ENCODE peak calls at places on chromosomes 1 and 21, in six cellular contexts. G is GF-D8; J is CD8-positive, alpha-beta memory T cell; F is heart left ventricle; R is GM12865; W is esophagus muscularis mucosa. C is an unnamed sample.

GRCh38 chr1:40630488-40631223 is 34.8 kb downstream of the RIMS3 start:
- DNase-seq in F (no peak), W (no peak), G (no peak), J (no peak), R (peak), C (peak)

GRCh38 chr1:109783436-109783835 is 19.7 kb upstream of the EPS8L3 start:
- DNase-seq in R (no peak), J (no peak), F (no peak), W (no peak), G (no peak), C (no peak)

GRCh38 chr1:177341773-177342172 is 171.0 kb downstream of the BRINP2 start:
- DNase-seq in G (no peak), F (no peak), J (no peak), R (no peak), W (peak), C (no peak)

GRCh38 chr1:9317591-9318331 is 25.1 kb downstream of the SPSB1 start:
- DNase-seq in W (no peak), F (peak), R (no peak), G (no peak), J (no peak), C (no peak)

GRCh38 chr1:26034504-26035202 is 11.3 kb downstream of the SLC30A2 start:
- DNase-seq in J (no peak), G (no peak), W (no peak), F (no peak), R (no peak), C (no peak)

GRCh38 chr1:110112143-110112542 is at the start of gene UBL4B:
- DNase-seq in R (no peak), J (no peak), W (no peak), G (no peak), F (no peak), C (no peak)

GRCh38 chr1:224459051-224459450 is 24.5 kb upstream of the WDR26 start:
- DNase-seq in W (no peak), J (no peak), F (no peak), R (no peak), G (no peak), C (no peak)

GRCh38 chr1:201268604-201269151 is 14.6 kb upstream of the PKP1 start:
- DNase-seq in J (no peak), G (no peak), R (no peak), W (no peak), F (no peak), C (no peak)

GRCh38 chr21:37374026-37374425 is 7.5 kb downstream of the DYRK1A start:
- DNase-seq in G (no peak), J (no peak), F (no peak), W (no peak), R (no peak), C (no peak)

GRCh38 chr21:23601549-23601948 is 2005.7 kb downstream of the MRPL39 start:
- DNase-seq in W (no peak), F (no peak), J (no peak), G (no peak), R (no peak), C (no peak)

GRCh38 chr21:32392299-32392879 is 423 bp downstream of the URB1 start:
- DNase-seq in F (no peak), G (no peak), J (no peak), R (peak), W (no peak), C (no peak)

GRCh38 chr1:172308148-172308547 is 112.3 kb upstream of the C1orf105 start:
- DNase-seq in R (no peak), J (no peak), W (no peak), F (no peak), G (no peak), C (no peak)

GRCh38 chr1:216843426-216843825 is 120.2 kb upstream of the ESRRG start:
- DNase-seq in W (no peak), G (no peak), F (no peak), J (no peak), R (no peak), C (no peak)

GRCh38 chr1:203104789-203105188 is 19.0 kb upstream of the MYOG start:
- DNase-seq in F (no peak), W (no peak), G (no peak), J (no peak), R (no peak), C (no peak)

GRCh38 chr21:36485476-36485875 is 5.6 kb upstream of the CLDN14 start:
- DNase-seq in W (no peak), F (no peak), G (no peak), R (no peak), J (no peak), C (no peak)

GRCh38 chr1:15249032-15249601 is 2.1 kb downstream of the FHAD1 start:
- DNase-seq in G (peak), R (peak), W (no peak), J (peak), F (no peak), C (no peak)

GRCh38 chr1:187001198-187001904 is 172.6 kb downstream of the PLA2G4A start:
- DNase-seq in F (no peak), J (no peak), G (no peak), W (no peak), R (no peak), C (no peak)

GRCh38 chr21:25760061-25760460 is 25.3 kb downstream of the GABPA start:
- DNase-seq in W (no peak), G (no peak), F (no peak), J (no peak), R (no peak), C (no peak)

GRCh38 chr1:171904778-171905449 is 63.6 kb downstream of the DNM3 start:
- DNase-seq in J (no peak), R (no peak), W (no peak), G (no peak), F (no peak), C (no peak)

GRCh38 chr1:43464840-43465693 is 11.3 kb upstream of the HYI start:
- DNase-seq in J (no peak), W (no peak), F (no peak), G (no peak), R (no peak), C (no peak)

GRCh38 chr1:27044613-27045091 is 32.0 kb upstream of the TENT5B start:
- DNase-seq in R (peak), J (peak), G (peak), F (peak), W (peak), C (peak)

GRCh38 chr1:3907621-3908165 is 7.6 kb upstream of the C1orf174 start:
- DNase-seq in F (no peak), G (no peak), R (no peak), W (no peak), J (no peak), C (no peak)

GRCh38 chr1:183417691-183418491 is at the start of gene NMNAT2:
- DNase-seq in R (no peak), G (no peak), F (no peak), W (no peak), J (no peak), C (no peak)

GRCh38 chr1:219676012-219676770 is 63.3 kb upstream of the ZC3H11B start:
- DNase-seq in G (no peak), W (no peak), J (no peak), R (no peak), F (no peak), C (no peak)

GRCh38 chr1:44786138-44786840 is 1.7 kb downstream of the BEST4 start:
- DNase-seq in J (peak), F (peak), G (no peak), R (peak), W (no peak), C (peak)

GRCh38 chr1:180154003-180154324 is 705 bp upstream of the QSOX1 start:
- DNase-seq in W (no peak), J (no peak), R (no peak), G (no peak), F (no peak), C (no peak)

GRCh38 chr1:39359028-39359570 is 132.3 kb upstream of the BMP8A start:
- DNase-seq in F (no peak), R (no peak), W (no peak), J (no peak), G (peak), C (no peak)